ENCODE peak calls at places on chromosomes 7 and 10, in seven cellular contexts. N, V, B, K, W, E and S are unnamed samples.
A peak's percentile ranks its signal among the peaks of the same experiment; 100 is the strongest.

GRCh38 chr10:923844-924523 is 7.5 kb downstream of the LARP4B start:
- DNase-seq in K (no peak), W (no peak), E (no peak), N (no peak), V (no peak), B (no peak), S (no peak)

GRCh38 chr10:58565256-58565655 is 52.6 kb downstream of the BICC1 start:
- DNase-seq in B (no peak), E (no peak), W (no peak), V (no peak), N (no peak), K (no peak), S (no peak)

GRCh38 chr10:98587156-98587555 is 140.4 kb upstream of the HPS1 start:
- DNase-seq in K (no peak), B (no peak), V (no peak), N (no peak), E (no peak), W (no peak), S (no peak)

GRCh38 chr7:2775376-2775775 is 68.7 kb downstream of the GNA12 start:
- DNase-seq in K (no peak), N (no peak), B (no peak), W (no peak), E (no peak), V (no peak), S (no peak)

GRCh38 chr7:136142583-136142982 is 165.4 kb upstream of the MTPN start:
- DNase-seq in K (no peak), N (no peak), E (no peak), V (no peak), B (no peak), W (no peak), S (no peak)

GRCh38 chr10:86970887-86971145 is 2.5 kb downstream of the ADIRF start:
- DNase-seq in E (no peak), V (no peak), B (no peak), K (no peak), N (no peak), W (no peak), S (no peak)

GRCh38 chr7:103765891-103766290 is 223.6 kb downstream of the RELN start:
- DNase-seq in V (no peak), E (no peak), N (no peak), W (no peak), B (no peak), K (no peak), S (no peak)

GRCh38 chr7:50610521-50611277 is 45.5 kb upstream of the DDC start:
- DNase-seq in B (no peak), N (no peak), K (no peak), W (no peak), E (no peak), V (no peak), S (no peak)

GRCh38 chr7:35424869-35425495 is 171.1 kb upstream of the TBX20 start:
- DNase-seq in V (peak; percentile 41), W (peak; percentile 73), K (no peak), E (peak; percentile 13), N (peak; percentile 51), B (no peak), S (peak; percentile 65)

GRCh38 chr10:112843623-112844022 is 106.4 kb upstream of the TCF7L2 start:
- DNase-seq in V (peak; percentile 55), E (no peak), K (no peak), B (no peak), N (no peak), W (no peak), S (no peak)

GRCh38 chr10:59434463-59435326 is 72.3 kb upstream of the FAM13C start:
- DNase-seq in B (no peak), W (no peak), N (no peak), E (no peak), V (no peak), K (no peak), S (no peak)

GRCh38 chr7:130491841-130492518 is at the start of gene MEST:
- DNase-seq in K (no peak), N (no peak), B (no peak), W (peak; percentile 53), E (peak; percentile 6), V (no peak), S (peak; percentile 25)

GRCh38 chr7:147941316-147941715 is 649.2 kb upstream of the C7orf33 start:
- DNase-seq in E (no peak), N (no peak), W (no peak), V (no peak), B (no peak), K (no peak), S (no peak)

GRCh38 chr10:114131094-114131493 is 42.9 kb downstream of the CCDC186 start:
- DNase-seq in B (no peak), K (no peak), N (no peak), V (no peak), E (no peak), W (no peak), S (no peak)

GRCh38 chr10:120507175-120507574 is 50.1 kb downstream of the PLPP4 start:
- DNase-seq in N (no peak), E (no peak), V (no peak), W (no peak), B (no peak), K (no peak), S (no peak)

GRCh38 chr10:120508966-120509365 is 51.9 kb downstream of the PLPP4 start:
- DNase-seq in N (no peak), W (no peak), K (no peak), B (no peak), E (no peak), V (no peak), S (no peak)

GRCh38 chr10:120507651-120508050 is 50.6 kb downstream of the PLPP4 start:
- DNase-seq in V (no peak), N (no peak), W (no peak), E (no peak), K (no peak), B (no peak), S (no peak)

GRCh38 chr10:120506674-120507073 is 49.6 kb downstream of the PLPP4 start:
- DNase-seq in E (no peak), K (no peak), B (no peak), W (no peak), N (no peak), V (no peak), S (no peak)

GRCh38 chr10:120508393-120508792 is 51.4 kb downstream of the PLPP4 start:
- DNase-seq in E (no peak), N (no peak), V (no peak), B (no peak), W (no peak), K (no peak), S (no peak)
- TF ChIP-seq POLR2A in E (no peak), N (no peak), V (no peak), B (no peak), W (no peak), K (no peak), S (no peak)

GRCh38 chr7:77989981-77990566 is 191.5 kb downstream of the PHTF2 start:
- DNase-seq in W (no peak), E (no peak), N (no peak), B (no peak), V (no peak), K (no peak), S (no peak)
- TF ChIP-seq CTCF in W (no peak), E (no peak), N (no peak), B (no peak), V (peak; percentile 37), K (no peak), S (no peak)

GRCh38 chr7:157653827-157654207 is 317.0 kb downstream of the DNAJB6 start:
- DNase-seq in V (no peak), E (no peak), N (no peak), B (no peak), K (no peak), W (no peak), S (peak; percentile 36)

GRCh38 chr7:157651366-157652160 is 314.8 kb downstream of the DNAJB6 start:
- DNase-seq in K (no peak), V (no peak), N (no peak), W (no peak), B (no peak), E (no peak), S (no peak)

GRCh38 chr7:157652161-157652953 is 315.6 kb downstream of the DNAJB6 start:
- DNase-seq in W (no peak), K (peak; percentile 77), N (no peak), V (no peak), E (no peak), B (no peak), S (no peak)

GRCh38 chr7:157654350-157654749 is 317.5 kb downstream of the DNAJB6 start:
- DNase-seq in W (no peak), K (no peak), N (no peak), B (no peak), E (no peak), V (no peak), S (no peak)

GRCh38 chr7:157652954-157653826 is 316.4 kb downstream of the DNAJB6 start:
- DNase-seq in K (no peak), W (no peak), V (no peak), N (no peak), E (no peak), B (no peak), S (no peak)
- H3K9me3 ChIP-seq in K (no peaks in the 10 kb centered on the region), W (no peaks in the 10 kb centered on the region), V (no peaks in the 10 kb centered on the region), N (no peaks in the 10 kb centered on the region), E (no peaks in the 10 kb centered on the region), B (no peaks in the 10 kb centered on the region), S (no peaks in the 10 kb centered on the region)

DNA sequence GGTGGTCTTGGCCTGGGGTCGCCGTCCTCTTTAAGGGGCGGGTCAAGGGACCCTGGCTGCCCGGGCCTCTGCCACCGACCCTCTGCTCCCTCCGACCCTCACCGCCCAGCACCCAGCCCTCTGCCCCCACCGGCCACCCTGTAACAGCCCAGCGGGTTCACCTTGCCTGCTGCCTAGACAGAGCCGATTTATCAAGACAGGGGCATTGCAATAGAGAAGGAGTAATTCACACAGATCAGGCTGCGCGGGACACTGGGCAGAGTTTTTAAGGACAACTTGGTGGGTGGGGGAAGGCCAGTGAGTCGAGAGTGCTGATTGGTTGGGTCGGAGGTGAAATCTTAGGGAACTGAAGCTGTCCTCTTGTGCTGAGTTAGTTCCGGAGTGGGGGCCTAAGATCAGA is 779 bp upstream of the ADCK2 start:
- DNase-seq in B (no peak), E (no peak), W (no peak), K (no peak), V (no peak), N (no peak), S (no peak)
- TF ChIP-seq POLR2A in B (no peak), E (no peak), W (no peak), K (no peak), V (no peak), N (no peak), S (no peak)

DNA sequence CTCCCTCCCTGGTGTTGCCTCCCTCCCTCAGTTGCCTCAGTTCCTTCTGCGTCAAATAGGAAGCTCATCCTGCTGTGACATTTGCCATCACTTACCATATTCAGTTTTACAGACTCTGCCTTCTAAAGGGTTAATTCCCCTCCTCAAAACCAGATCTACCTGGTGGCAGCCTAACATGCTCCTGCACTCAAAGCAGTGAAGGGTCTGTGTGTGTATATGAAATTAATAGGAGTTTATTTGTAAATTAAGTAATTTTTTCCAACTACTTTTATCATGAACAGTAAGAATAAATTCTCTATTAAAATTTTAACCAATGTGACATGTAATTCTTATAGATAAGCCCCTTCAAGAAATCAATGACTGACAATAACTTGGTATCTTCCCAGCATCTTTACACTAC is 158.6 kb upstream of the INSYN2A start:
- DNase-seq in V (no peak), N (no peak), E (no peak), B (no peak), K (no peak), W (no peak), S (no peak)
- TF ChIP-seq CTCF in V (peak; percentile 11), N (peak; percentile 48), E (no peak), B (no peak), K (no peak), W (peak; percentile 34), S (peak; percentile 10)